ENCODE peak calls at places on chromosomes 13 and 19, in ten cellular contexts. Z is ovary; E is iPS DF 19.7; Y is left colon; D is fibroblast of the aortic adventitia; V is stimulated activated CD8-positive, alpha-beta memory T cell treated with anti-CD3 and anti-CD28 coated beads, Interleukin-4, amount 100 ng/mL, for 1 hour; J is stimulated activated CD4-positive, alpha-beta T cell treated with anti-CD3 and anti-CD28 coated beads, TNF-alpha, amount 100 ng/mL, for 1 hour; W is COLO829; A is sciatic nerve; P is GM12865. F is an unnamed sample.

GRCh38 chr13:108923386-108924061 is 294.1 kb downstream of the MYO16 start:
- DNase-seq in Z (no peak), E (no peak), Y (no peak), D (no peak), V (no peak), J (no peak), W (no peak), A (no peak), P (no peak), F (no peak)

GRCh38 chr19:13099073-13099999 is 3.3 kb downstream of the LYL1 start:
- DNase-seq in Z (peak), E (no peak), Y (peak), D (no peak), V (peak), J (peak), W (no peak), A (peak), P (peak), F (peak)

GRCh38 chr13:51728972-51729371 is 75.0 kb downstream of the DHRS12 start:
- DNase-seq in Z (no peak), E (no peak), Y (no peak), D (peak), V (no peak), J (no peak), W (no peak), A (no peak), P (no peak), F (no peak)

GRCh38 chr13:42740753-42741152 is 40.6 kb upstream of the FAM216B start:
- DNase-seq in Z (peak), E (no peak), Y (peak), D (no peak), V (no peak), J (no peak), W (no peak), A (peak), P (no peak), F (no peak)

GRCh38 chr13:85194482-85194881 is 604.7 kb downstream of the SLITRK6 start:
- DNase-seq in Z (no peak), E (no peak), Y (no peak), D (no peak), V (no peak), J (no peak), W (no peak), A (no peak), P (no peak), F (no peak)

GRCh38 chr19:42555317-42555716 is 27.0 kb upstream of the CEACAM1 start:
- DNase-seq in Z (no peak), E (no peak), Y (no peak), D (no peak), V (no peak), J (no peak), W (no peak), A (no peak), P (no peak), F (no peak)

GRCh38 chr19:7748756-7749155 is 1.4 kb upstream of the CD209 start:
- DNase-seq in Z (no peak), E (peak), Y (no peak), D (peak), V (no peak), J (no peak), W (no peak), A (no peak), P (peak), F (no peak)

GRCh38 chr13:24306632-24307031 is 2.7 kb upstream of the C1QTNF9 start:
- DNase-seq in Z (no peak), E (no peak), Y (no peak), D (peak), V (no peak), J (no peak), W (peak), A (no peak), P (no peak), F (no peak)

GRCh38 chr19:2532252-2533071 is 56.5 kb downstream of the GADD45B start:
- DNase-seq in Z (no peak), E (no peak), Y (no peak), D (peak), V (no peak), J (no peak), W (no peak), A (no peak), P (no peak), F (no peak)

GRCh38 chr13:97191143-97191542 is 31.0 kb upstream of the MBNL2 start:
- DNase-seq in Z (no peak), E (no peak), Y (peak), D (no peak), V (no peak), J (no peak), W (no peak), A (no peak), P (no peak), F (peak)

GRCh38 chr19:36149673-36150406 is 2.4 kb downstream of the COX7A1 start:
- DNase-seq in Z (no peak), E (no peak), Y (no peak), D (no peak), V (no peak), J (no peak), W (no peak), A (no peak), P (no peak), F (no peak)

GRCh38 chr13:40780822-40781401 is 8.5 kb upstream of the SLC25A15 start:
- DNase-seq in Z (no peak), E (no peak), Y (no peak), D (no peak), V (no peak), J (no peak), W (no peak), A (no peak), P (no peak), F (no peak)

GRCh38 chr19:1261863-1262686 is 7.1 kb upstream of the CIRBP start:
- DNase-seq in Z (peak), E (no peak), Y (peak), D (peak), V (no peak), J (no peak), W (no peak), A (peak), P (no peak), F (peak)

GRCh38 chr13:26257049-26257448 is 3.1 kb downstream of the CDK8 start:
- DNase-seq in Z (no peak), E (no peak), Y (no peak), D (no peak), V (no peak), J (no peak), W (no peak), A (no peak), P (peak), F (no peak)

GRCh38 chr13:83716121-83716520 is 166.2 kb downstream of the SLITRK1 start:
- DNase-seq in Z (no peak), E (no peak), Y (no peak), D (no peak), V (no peak), J (no peak), W (no peak), A (no peak), P (no peak), F (no peak)

GRCh38 chr19:4933528-4933927 is 24.2 kb downstream of the UHRF1 start:
- DNase-seq in Z (no peak), E (no peak), Y (peak), D (peak), V (no peak), J (no peak), W (no peak), A (no peak), P (no peak), F (no peak)

GRCh38 chr13:98478134-98479129 is 98.5 kb downstream of the STK24 start:
- DNase-seq in Z (no peak), E (no peak), Y (no peak), D (no peak), V (no peak), J (no peak), W (no peak), A (peak), P (peak), F (peak)

GRCh38 chr13:81987159-81987558 is 1646.2 kb upstream of the SPRY2 start:
- DNase-seq in Z (no peak), E (peak), Y (no peak), D (no peak), V (no peak), J (no peak), W (peak), A (no peak), P (no peak), F (no peak)

GRCh38 chr13:101452519-101453485 is at the start of gene ITGBL1:
- DNase-seq in Z (no peak), E (no peak), Y (no peak), D (peak), V (no peak), J (no peak), W (no peak), A (peak), P (peak), F (no peak)

GRCh38 chr19:12603714-12604113 is 6.9 kb downstream of the ZNF490 start:
- DNase-seq in Z (no peak), E (no peak), Y (no peak), D (no peak), V (no peak), J (no peak), W (no peak), A (no peak), P (peak), F (no peak)

GRCh38 chr19:33143897-33144405 is 12.0 kb downstream of the WDR88 start:
- DNase-seq in Z (peak), E (no peak), Y (peak), D (peak), V (peak), J (peak), W (peak), A (peak), P (peak), F (peak)

GRCh38 chr13:91133941-91134772 is 213.3 kb upstream of the MIR17HG start:
- DNase-seq in Z (no peak), E (no peak), Y (no peak), D (peak), V (no peak), J (no peak), W (peak), A (peak), P (peak), F (no peak)

GRCh38 chr19:31127132-31127967 is 221.9 kb downstream of the TSHZ3 start:
- DNase-seq in Z (peak), E (no peak), Y (peak), D (peak), V (no peak), J (no peak), W (no peak), A (no peak), P (no peak), F (no peak)

GRCh38 chr19:45468159-45468651 is 409 bp downstream of the FOSB start:
- DNase-seq in Z (peak), E (no peak), Y (no peak), D (no peak), V (no peak), J (no peak), W (no peak), A (no peak), P (peak), F (no peak)

GRCh38 chr13:42377640-42378382 is 105.9 kb downstream of the AKAP11 start:
- DNase-seq in Z (no peak), E (no peak), Y (no peak), D (peak), V (no peak), J (no peak), W (no peak), A (no peak), P (peak), F (no peak)

GRCh38 chr13:50230365-50230978 is 215.2 kb downstream of the KCNRG start:
- DNase-seq in Z (no peak), E (no peak), Y (no peak), D (peak), V (no peak), J (no peak), W (no peak), A (no peak), P (no peak), F (no peak)

GRCh38 chr13:25268561-25268960 is 18.7 kb downstream of the MTMR6 start:
- DNase-seq in Z (no peak), E (no peak), Y (no peak), D (no peak), V (no peak), J (no peak), W (no peak), A (no peak), P (no peak), F (no peak)